ENCODE peak calls at places on chromosomes 6 and 20, in nine cellular contexts. B is GM13976, L is H1, D is lower lobe of right lung, O is A549, T is bronchial epithelial cell, R is PC-3, K is astrocyte of the spinal cord, M is lower leg skin. N is an unnamed sample.

GRCh38 chr6:162904069-162904663 is 176.4 kb downstream of the PACRG start:
- DNase-seq in M (no peak), L (no peak), R (no peak), B (no peak), D (no peak), O (no peak), T (no peak), K (no peak), N (no peak)

GRCh38 chr6:90072961-90073464 is 178.7 kb downstream of the GJA10 start:
- DNase-seq in D (no peak), T (no peak), B (no peak), R (no peak), O (no peak), L (no peak), M (no peak), K (no peak), N (no peak)

GRCh38 chr6:13733178-13733851 is 21.7 kb upstream of the RANBP9 start:
- DNase-seq in O (no peak), K (peak), M (peak), D (peak), B (no peak), T (peak), R (peak), L (no peak), N (peak)

GRCh38 chr6:118952683-118953082 is 17.7 kb upstream of the MCM9 start:
- DNase-seq in L (no peak), O (no peak), R (no peak), B (no peak), T (no peak), K (no peak), M (no peak), D (no peak), N (no peak)

GRCh38 chr6:144264270-144265060 is 20.7 kb upstream of the UTRN start:
- DNase-seq in O (peak), T (peak), L (no peak), B (no peak), K (peak), R (peak), M (no peak), D (no peak), N (peak)

GRCh38 chr20:34516874-34517542 is 786 bp downstream of the DYNLRB1 start:
- DNase-seq in D (no peak), T (peak), B (no peak), M (peak), K (peak), R (peak), L (no peak), O (no peak), N (peak)

GRCh38 chr20:10217517-10218410 is 866 bp upstream of the SNAP25 start:
- DNase-seq in O (peak), T (peak), M (no peak), R (no peak), B (peak), L (no peak), D (no peak), K (peak), N (peak)

GRCh38 chr6:15398657-15399287 is 152.9 kb downstream of the JARID2 start:
- DNase-seq in O (no peak), R (no peak), T (no peak), D (no peak), K (no peak), L (no peak), B (peak), M (no peak), N (no peak)

GRCh38 chr6:143234686-143235085 is 174.0 kb downstream of the AIG1 start:
- DNase-seq in L (no peak), T (peak), K (no peak), D (no peak), O (no peak), M (no peak), B (no peak), R (peak), N (no peak)

GRCh38 chr6:41464019-41464418 is 82.2 kb upstream of the FOXP4 start:
- DNase-seq in D (no peak), O (no peak), B (no peak), R (no peak), T (no peak), M (no peak), L (no peak), K (no peak), N (no peak)

GRCh38 chr6:36914227-36914794 is 28.6 kb downstream of the C6orf89 start:
- DNase-seq in B (no peak), K (peak), L (peak), R (peak), D (peak), M (no peak), O (peak), T (peak), N (peak)

GRCh38 chr6:154995241-154996162 is at the start of gene TIAM2:
- DNase-seq in T (no peak), B (peak), R (no peak), K (peak), M (no peak), O (peak), D (no peak), L (no peak), N (no peak)

GRCh38 chr6:167993831-167994230 is 3.6 kb upstream of the KIF25 start:
- DNase-seq in K (no peak), L (no peak), O (no peak), M (peak), R (no peak), B (no peak), T (no peak), D (no peak), N (no peak)

GRCh38 chr6:57324538-57324937 is 7.1 kb downstream of the PRIM2 start:
- DNase-seq in T (peak), B (no peak), K (peak), M (no peak), D (no peak), L (no peak), R (peak), O (no peak), N (no peak)

GRCh38 chr6:31471711-31472110 is 26.2 kb upstream of the MICB start:
- DNase-seq in L (no peak), O (no peak), B (no peak), T (no peak), M (no peak), D (no peak), R (no peak), K (no peak), N (no peak)

GRCh38 chr6:53054532-53054931 is 10.7 kb upstream of the FBXO9 start:
- DNase-seq in D (no peak), B (no peak), R (no peak), M (no peak), K (no peak), O (no peak), T (no peak), L (no peak), N (no peak)

GRCh38 chr6:166559211-166559610 is 27.3 kb downstream of the RAMACL start:
- DNase-seq in R (no peak), T (peak), L (no peak), B (no peak), O (no peak), M (no peak), D (no peak), K (no peak), N (peak)

GRCh38 chr6:142045380-142046270 is 87.1 kb upstream of the GJE1 start:
- DNase-seq in T (peak), K (peak), B (no peak), M (no peak), L (no peak), D (no peak), R (peak), O (no peak), N (peak)

GRCh38 chr6:148761532-148761951 is 14.7 kb downstream of the UST start:
- DNase-seq in R (no peak), B (no peak), D (peak), L (no peak), O (no peak), K (peak), T (no peak), M (no peak), N (no peak)

GRCh38 chr6:104956663-104957294 is at the start of gene LIN28B:
- DNase-seq in R (no peak), B (no peak), O (no peak), L (no peak), T (no peak), D (no peak), K (no peak), M (no peak), N (no peak)

GRCh38 chr6:154345811-154346210 is 10.8 kb downstream of the IPCEF1 start:
- DNase-seq in M (no peak), B (no peak), K (no peak), D (no peak), O (no peak), L (no peak), R (no peak), T (no peak), N (no peak)

GRCh38 chr20:24499472-24499871 is 30.0 kb downstream of the SYNDIG1 start:
- DNase-seq in B (no peak), K (no peak), O (no peak), R (no peak), D (no peak), T (no peak), L (no peak), M (peak), N (no peak)

GRCh38 chr6:112337209-112337638 is 9.9 kb upstream of the RFPL4B start:
- DNase-seq in D (no peak), K (peak), R (peak), O (peak), M (no peak), B (no peak), T (peak), L (peak), N (peak)

GRCh38 chr20:2663887-2664719 is at the start of gene IDH3B:
- DNase-seq in K (peak), D (peak), L (peak), R (peak), O (peak), M (peak), T (peak), B (peak), N (peak)

GRCh38 chr6:113858067-113858604 is 991 bp downstream of the MARCKS start:
- DNase-seq in M (peak), D (peak), K (peak), O (peak), R (peak), T (peak), B (peak), L (no peak), N (peak)

GRCh38 chr6:73521351-73522254 is 771 bp upstream of the EEF1A1 start:
- DNase-seq in O (peak), K (peak), D (peak), M (peak), T (peak), R (peak), L (no peak), B (peak), N (peak)

GRCh38 chr6:88629838-88630462 is 333.5 kb downstream of the RNGTT start:
- DNase-seq in T (no peak), K (peak), L (peak), O (no peak), B (no peak), R (no peak), D (no peak), M (no peak), N (peak)

GRCh38 chr6:131083687-131084086 is 20.6 kb upstream of the EPB41L2 start:
- DNase-seq in O (no peak), K (no peak), D (no peak), R (no peak), T (no peak), M (no peak), L (no peak), B (no peak), N (no peak)

GRCh38 chr20:61746147-61746646 is 319.5 kb downstream of the TAF4 start:
- DNase-seq in T (no peak), O (no peak), L (no peak), R (no peak), K (no peak), M (no peak), B (no peak), D (peak), N (no peak)

DNA sequence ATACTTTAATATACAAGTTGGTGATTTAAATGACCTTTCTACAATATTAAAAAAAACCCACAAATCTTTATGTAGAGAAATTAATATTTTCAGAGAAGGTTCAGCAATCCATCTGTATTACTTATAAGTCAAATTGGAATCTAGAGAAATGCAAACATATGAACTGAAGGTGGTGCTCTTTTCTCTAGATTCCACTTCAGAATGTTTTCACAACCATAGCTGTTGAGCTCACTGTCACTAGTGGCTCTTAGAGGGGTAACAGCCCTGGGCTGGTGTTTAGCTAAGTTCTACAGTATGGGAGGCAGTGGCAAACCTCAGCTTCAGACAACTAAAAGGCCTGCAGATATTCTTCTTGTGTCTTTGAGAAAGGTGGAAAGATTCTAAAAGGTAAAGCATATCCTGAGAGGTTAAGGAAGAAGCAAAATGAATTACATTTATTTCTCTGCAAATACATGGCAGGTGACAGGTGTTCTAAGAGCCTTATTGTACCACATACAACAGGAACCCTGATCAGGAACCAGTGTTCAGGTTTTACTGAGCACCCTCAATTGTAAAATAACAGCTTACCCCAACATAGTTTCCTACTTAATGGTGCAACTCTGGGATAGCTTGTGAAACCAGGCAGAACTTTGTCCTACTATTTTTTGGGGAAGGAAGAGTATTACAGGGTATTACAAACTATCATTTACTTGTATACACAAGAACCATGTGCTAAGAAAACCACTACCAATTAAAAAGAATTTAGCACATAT is 56.6 kb upstream of the SAMHD1 start:
- DNase-seq in K (peak), T (peak), D (no peak), L (no peak), R (peak), B (peak), M (no peak), O (no peak), N (peak)
- TF ChIP-seq CTCF in K (peak), T (peak), D (peak), L (no peak), R (peak), B (no peak), M (no peak), O (no peak), N (peak)

GRCh38 chr6:117909638-117910037 is 2.6 kb downstream of the SLC35F1 start:
- DNase-seq in M (no peak), L (no peak), D (no peak), B (no peak), T (no peak), R (no peak), K (no peak), O (no peak), N (no peak)

GRCh38 chr6:117906454-117906904 is 585 bp upstream of the SLC35F1 start:
- DNase-seq in L (no peak), K (no peak), T (no peak), B (no peak), R (peak), O (no peak), D (no peak), M (no peak), N (no peak)

GRCh38 chr6:117907600-117908245 is 659 bp downstream of the SLC35F1 start:
- DNase-seq in B (peak), L (no peak), D (peak), O (no peak), T (no peak), K (no peak), R (no peak), M (no peak), N (no peak)

GRCh38 chr6:117908246-117909107 is 1.4 kb downstream of the SLC35F1 start:
- DNase-seq in T (no peak), B (no peak), O (no peak), D (no peak), M (no peak), K (no peak), R (no peak), L (no peak), N (no peak)

GRCh38 chr6:117906905-117907599 is at the start of gene SLC35F1:
- DNase-seq in R (no peak), M (no peak), L (no peak), D (peak), O (peak), T (no peak), K (peak), B (peak), N (no peak)
- TF ChIP-seq CTCF in R (peak), M (no peak), L (peak), D (no peak), O (peak), T (peak), K (peak), B (peak), N (no peak)

GRCh38 chr6:1524040-1524480 is 85.7 kb upstream of the FOXC1 start:
- DNase-seq in B (peak), M (no peak), D (peak), L (peak), R (no peak), T (peak), O (peak), K (peak), N (no peak)
- TF ChIP-seq CTCF in B (peak), M (no peak), D (peak), L (peak), R (peak), T (peak), O (peak), K (peak), N (peak)

GRCh38 chr20:51811040-51811351 is 8.7 kb upstream of the SALL4 start:
- DNase-seq in T (peak), R (peak), D (no peak), K (no peak), M (no peak), O (no peak), L (no peak), B (no peak), N (peak)

GRCh38 chr20:51811514-51811913 is 9.2 kb upstream of the SALL4 start:
- DNase-seq in L (no peak), T (no peak), D (no peak), R (no peak), K (no peak), M (no peak), O (no peak), B (no peak), N (no peak)

GRCh38 chr20:51807864-51808263 is 5.5 kb upstream of the SALL4 start:
- DNase-seq in M (no peak), L (no peak), R (no peak), K (no peak), O (no peak), D (no peak), B (no peak), T (no peak), N (no peak)

GRCh38 chr20:51812861-51813260 is 10.5 kb upstream of the SALL4 start:
- DNase-seq in R (no peak), T (no peak), L (no peak), M (no peak), B (no peak), D (no peak), O (no peak), K (no peak), N (no peak)

DNA sequence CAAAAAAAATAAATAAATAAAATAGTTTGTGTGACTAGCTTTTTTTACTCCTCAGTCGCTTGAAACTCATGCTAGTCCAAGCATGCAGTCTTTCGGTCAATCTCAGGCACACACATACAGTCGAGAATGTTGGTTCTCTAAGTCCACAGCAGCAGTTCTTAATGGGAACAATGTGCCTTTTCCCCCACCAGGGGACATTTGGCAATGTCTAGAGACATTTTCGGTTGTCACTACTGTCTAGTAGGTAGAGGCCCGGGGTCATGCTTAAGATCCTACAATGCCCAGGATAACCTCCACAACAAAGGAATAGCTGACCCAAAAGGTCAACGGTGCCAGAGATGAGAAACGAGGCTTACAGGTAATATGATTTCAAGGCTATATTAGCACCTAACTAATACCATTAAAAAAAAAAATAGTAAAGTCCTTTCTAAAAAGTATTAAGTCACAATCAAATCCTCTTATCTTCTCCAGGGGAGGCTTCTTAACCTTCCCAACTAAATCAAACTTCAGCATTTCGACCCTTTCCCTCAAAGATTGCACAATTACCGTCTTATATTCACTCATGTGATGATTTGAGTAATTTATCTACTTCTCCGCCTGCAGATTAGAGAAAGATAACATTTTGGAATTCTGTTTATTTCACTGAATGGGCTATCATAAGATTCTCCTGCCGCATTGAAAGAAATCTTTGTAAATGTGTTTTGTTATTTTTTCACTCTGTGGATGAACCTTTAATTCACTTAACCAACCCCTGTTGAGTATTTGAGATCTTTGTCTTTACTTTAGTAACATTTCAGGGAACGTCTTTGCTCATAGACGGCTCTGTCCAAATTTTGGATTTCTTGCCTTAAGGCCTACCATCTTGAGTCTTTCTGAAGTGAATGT is 8.1 kb upstream of the SALL4 start:
- DNase-seq in M (no peak), K (no peak), B (no peak), R (peak), T (no peak), D (no peak), O (no peak), L (no peak), N (no peak)
- TF ChIP-seq CTCF in M (no peak), K (no peak), B (no peak), R (peak), T (no peak), D (no peak), O (no peak), L (no peak), N (no peak)

DNA sequence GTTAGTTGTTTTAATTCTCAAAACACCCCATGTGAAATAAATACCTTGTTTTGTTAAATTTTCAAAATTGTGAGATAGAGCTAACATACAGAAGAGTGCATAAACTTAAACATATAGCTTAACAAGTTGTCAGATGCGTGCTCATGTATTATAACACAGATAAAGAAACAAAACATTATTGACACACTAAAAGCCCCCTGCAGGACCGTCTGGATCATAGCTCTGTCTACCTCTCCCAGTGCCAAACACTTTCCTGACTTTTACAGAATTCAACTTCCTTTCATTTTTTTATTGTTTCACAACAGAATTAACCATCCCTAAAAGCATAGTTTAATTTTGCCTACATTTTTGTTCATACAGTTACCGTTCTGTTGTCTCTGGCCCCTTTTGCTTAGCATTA is 17.8 kb upstream of the FRK start:
- DNase-seq in T (no peak), L (no peak), K (no peak), O (no peak), R (no peak), D (no peak), M (no peak), B (no peak), N (no peak)
- TF ChIP-seq CTCF in T (no peak), L (no peak), K (no peak), O (no peak), R (no peak), D (no peak), M (no peak), B (no peak), N (no peak)